ENCODE peak calls at places on chromosomes 1 and 21, in six cellular contexts. R is IMR-90, N is K562, L is SK-N-SH, I is GM12878, Y is HepG2. C is an unnamed sample.

GRCh38 chr1:41716188-41717130 is 202.3 kb downstream of the HIVEP3 start:
- DNase-seq in R (no peak), L (no peak), I (no peak), Y (no peak), N (peak), C (no peak)

GRCh38 chr1:160261526-160261877 is 847 bp downstream of the DCAF8 start:
- DNase-seq in I (peak), Y (peak), L (peak), N (peak), R (peak), C (peak)

GRCh38 chr1:60859111-60859510 is 223.2 kb upstream of the NFIA start:
- DNase-seq in N (no peak), Y (no peak), L (no peak), R (no peak), I (no peak), C (no peak)

GRCh38 chr1:178031856-178032320 is 62.0 kb upstream of the RASAL2 start:
- DNase-seq in R (peak), Y (peak), N (peak), L (peak), I (no peak), C (peak)

GRCh38 chr1:211634461-211634860 is 41.0 kb downstream of the NEK2 start:
- DNase-seq in I (no peak), Y (no peak), N (no peak), L (no peak), R (no peak), C (no peak)

GRCh38 chr1:56696663-56697062 is 51.5 kb downstream of the PRKAA2 start:
- DNase-seq in N (no peak), R (no peak), Y (no peak), L (no peak), I (no peak), C (no peak)

GRCh38 chr1:211495584-211495983 is 3.6 kb upstream of the RD3 start:
- DNase-seq in Y (no peak), L (no peak), I (no peak), R (no peak), N (no peak), C (no peak)

GRCh38 chr1:209095627-209096595 is 487.6 kb upstream of the CAMK1G start:
- DNase-seq in N (no peak), L (no peak), R (peak), Y (no peak), I (no peak), C (peak)

GRCh38 chr1:151809625-151810556 is 4.7 kb upstream of the LINGO4 start:
- DNase-seq in L (no peak), I (no peak), R (no peak), Y (no peak), N (no peak), C (no peak)

GRCh38 chr1:56387071-56387747 is 192.2 kb downstream of the PLPP3 start:
- DNase-seq in R (no peak), L (no peak), N (no peak), Y (peak), I (no peak), C (no peak)

GRCh38 chr1:241531195-241532172 is 694 bp upstream of the KMO start:
- DNase-seq in L (peak), N (peak), I (peak), Y (peak), R (peak), C (peak)

GRCh38 chr1:3547055-3548005 is 64.0 kb downstream of the MEGF6 start:
- DNase-seq in L (no peak), N (no peak), R (no peak), Y (no peak), I (no peak), C (no peak)

GRCh38 chr1:154622503-154623039 is 14.6 kb upstream of the ADAR start:
- DNase-seq in R (no peak), N (no peak), Y (no peak), L (no peak), I (no peak), C (no peak)

GRCh38 chr1:245418029-245418428 is 263.2 kb downstream of the KIF26B start:
- DNase-seq in I (no peak), N (no peak), R (no peak), L (no peak), Y (no peak), C (no peak)

GRCh38 chr1:28127617-28128257 is 39.3 kb upstream of the EYA3 start:
- DNase-seq in N (no peak), L (no peak), I (peak), R (no peak), Y (no peak), C (no peak)

GRCh38 chr1:154501423-154502065 is 475 bp upstream of the TDRD10 start:
- DNase-seq in N (no peak), L (peak), I (no peak), R (no peak), Y (no peak), C (no peak)

GRCh38 chr1:210144736-210145135 is 87.9 kb upstream of the SERTAD4 start:
- DNase-seq in I (no peak), L (no peak), Y (no peak), N (no peak), R (no peak), C (no peak)

GRCh38 chr1:94783342-94784264 is 36.6 kb upstream of the SLC44A3 start:
- DNase-seq in N (no peak), R (peak), I (no peak), Y (no peak), L (no peak), C (no peak)

GRCh38 chr1:2379733-2380404 is 11.5 kb downstream of the MORN1 start:
- DNase-seq in Y (no peak), L (no peak), N (no peak), I (no peak), R (no peak), C (no peak)

GRCh38 chr1:232226197-232226681 is 403.7 kb downstream of the SIPA1L2 start:
- DNase-seq in I (no peak), N (no peak), R (peak), Y (no peak), L (no peak), C (no peak)

GRCh38 chr1:230836347-230836746 is 32.0 kb downstream of the C1orf198 start:
- DNase-seq in I (no peak), N (no peak), L (no peak), Y (no peak), R (no peak), C (no peak)

GRCh38 chr1:228848406-228848805 is 113.1 kb downstream of the RHOU start:
- DNase-seq in R (no peak), N (no peak), L (no peak), I (no peak), Y (no peak), C (no peak)

GRCh38 chr1:213560226-213560625 is 427.5 kb upstream of the PROX1 start:
- DNase-seq in I (no peak), Y (no peak), R (no peak), L (no peak), N (no peak), C (no peak)

GRCh38 chr1:156371553-156372264 is 2.7 kb downstream of the RHBG start:
- DNase-seq in N (peak), Y (peak), R (peak), L (no peak), I (no peak), C (no peak)

GRCh38 chr1:101239095-101240040 is 2.5 kb downstream of the S1PR1 start:
- DNase-seq in L (no peak), Y (no peak), N (no peak), I (no peak), R (no peak), C (no peak)

GRCh38 chr1:151887028-151887427 is 22.3 kb downstream of the THEM4 start:
- DNase-seq in R (peak), N (no peak), Y (no peak), I (no peak), L (no peak), C (no peak)

GRCh38 chr1:174982971-174983689 is 16.6 kb upstream of the CACYBP start:
- DNase-seq in L (peak), R (peak), Y (peak), I (no peak), N (peak), C (peak)

GRCh38 chr1:77473690-77474089 is 191.9 kb downstream of the AK5 start:
- DNase-seq in N (no peak), Y (no peak), R (peak), L (no peak), I (no peak), C (no peak)

GRCh38 chr1:221363074-221363473 is 378.8 kb downstream of the DUSP10 start:
- DNase-seq in Y (no peak), R (no peak), I (no peak), N (no peak), L (no peak), C (no peak)

GRCh38 chr1:208254862-208255261 is 10.7 kb upstream of the PLXNA2 start:
- DNase-seq in Y (no peak), L (no peak), I (no peak), N (no peak), R (peak), C (no peak)

GRCh38 chr1:10045480-10046355 is 13.0 kb downstream of the UBE4B start:
- DNase-seq in L (no peak), N (peak), R (peak), I (no peak), Y (no peak), C (no peak)

GRCh38 chr1:54557956-54558355 is 9.9 kb downstream of the ACOT11 start:
- DNase-seq in L (no peak), N (no peak), Y (no peak), I (no peak), R (peak), C (no peak)

GRCh38 chr1:59383963-59384362 is 87.1 kb downstream of the FGGY start:
- DNase-seq in R (no peak), L (no peak), Y (no peak), I (no peak), N (no peak), C (no peak)

GRCh38 chr21:43741425-43742096 is 22.6 kb downstream of the PDXK start:
- DNase-seq in R (no peak), L (peak), I (no peak), N (no peak), Y (no peak), C (no peak)

GRCh38 chr21:45899317-45900033 is 82.1 kb upstream of the COL6A1 start:
- DNase-seq in Y (no peak), N (no peak), L (no peak), I (no peak), R (no peak), C (no peak)

GRCh38 chr1:225653463-225654276 is 747 bp upstream of the ENAH start:
- DNase-seq in L (no peak), N (no peak), I (no peak), R (peak), Y (peak), C (peak)

GRCh38 chr1:78617615-78618026 is 2.6 kb upstream of the IFI44L start:
- DNase-seq in Y (peak), L (peak), R (peak), I (peak), N (peak), C (peak)
- TF ChIP-seq SMC3 in Y (no peak), L (peak), R (peak), I (peak), N (peak), C (peak)

GRCh38 chr1:89125571-89126233 is at the start of gene GBP2:
- DNase-seq in R (peak), Y (peak), L (no peak), I (peak), N (peak), C (peak)
- TF ChIP-seq SMC3 in R (no peak), Y (no peak), L (no peak), I (no peak), N (no peak), C (no peak)

DNA sequence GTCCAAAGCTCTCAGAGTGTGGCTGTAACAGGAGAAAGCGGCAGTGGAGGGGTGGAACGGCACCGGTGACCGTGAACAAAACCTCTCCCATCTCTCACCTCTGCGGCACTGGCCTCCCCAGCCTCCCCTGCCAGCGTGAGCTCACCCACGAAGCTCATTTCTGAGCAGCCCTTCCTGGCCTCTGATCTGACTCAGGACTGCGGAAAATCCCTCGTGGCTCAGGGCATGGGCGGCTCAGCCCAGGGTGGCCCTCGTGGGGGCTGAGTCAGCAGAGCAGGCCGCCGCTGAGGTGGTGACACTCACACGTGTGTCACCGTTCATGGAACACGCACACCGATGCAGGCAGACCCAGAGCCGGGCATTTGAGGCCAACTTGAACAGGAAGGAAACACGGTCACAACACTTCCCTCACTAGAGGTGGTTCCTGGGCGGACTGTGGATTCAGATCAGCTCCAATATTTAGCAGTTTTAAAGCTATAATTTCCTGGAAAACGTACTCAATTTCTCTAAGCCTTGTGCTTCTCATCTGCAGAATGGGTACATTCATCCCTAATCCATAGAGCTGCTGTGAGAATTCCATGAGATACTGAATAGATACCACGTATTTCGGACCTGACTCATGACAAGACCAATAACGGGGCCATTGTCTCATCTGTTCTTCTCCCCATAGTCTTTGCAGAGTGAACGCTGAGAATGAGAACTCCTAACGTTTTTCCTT is 115.0 kb upstream of the TMPRSS2 start:
- DNase-seq in R (peak), L (no peak), N (no peak), Y (no peak), I (no peak), C (no peak)
- TF ChIP-seq SMC3 in R (no peak), L (no peak), N (no peak), Y (no peak), I (no peak), C (no peak)

DNA sequence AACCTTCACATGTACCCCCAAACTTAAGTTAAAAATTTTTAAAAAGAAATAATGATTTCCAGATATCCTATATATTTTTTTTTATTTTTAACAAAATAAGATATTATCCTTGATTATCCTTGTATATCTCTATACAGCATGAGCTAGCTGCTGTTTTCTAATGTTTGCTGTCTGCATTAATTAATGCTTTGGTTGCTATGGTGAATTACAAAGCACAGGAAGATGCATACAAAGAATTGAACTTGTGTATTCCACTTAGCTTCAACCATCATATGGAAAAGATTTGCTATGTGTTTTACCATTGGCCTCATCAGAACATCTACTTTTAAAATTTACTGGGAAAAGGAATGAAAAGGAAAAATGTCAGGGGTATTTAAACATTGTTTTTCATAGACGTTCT is 35.4 kb downstream of the VPS45 start:
- DNase-seq in N (no peak), I (no peak), Y (no peak), R (no peak), L (no peak), C (no peak)
- TF ChIP-seq SMC3 in N (no peak), I (no peak), Y (no peak), R (no peak), L (no peak), C (no peak)

DNA sequence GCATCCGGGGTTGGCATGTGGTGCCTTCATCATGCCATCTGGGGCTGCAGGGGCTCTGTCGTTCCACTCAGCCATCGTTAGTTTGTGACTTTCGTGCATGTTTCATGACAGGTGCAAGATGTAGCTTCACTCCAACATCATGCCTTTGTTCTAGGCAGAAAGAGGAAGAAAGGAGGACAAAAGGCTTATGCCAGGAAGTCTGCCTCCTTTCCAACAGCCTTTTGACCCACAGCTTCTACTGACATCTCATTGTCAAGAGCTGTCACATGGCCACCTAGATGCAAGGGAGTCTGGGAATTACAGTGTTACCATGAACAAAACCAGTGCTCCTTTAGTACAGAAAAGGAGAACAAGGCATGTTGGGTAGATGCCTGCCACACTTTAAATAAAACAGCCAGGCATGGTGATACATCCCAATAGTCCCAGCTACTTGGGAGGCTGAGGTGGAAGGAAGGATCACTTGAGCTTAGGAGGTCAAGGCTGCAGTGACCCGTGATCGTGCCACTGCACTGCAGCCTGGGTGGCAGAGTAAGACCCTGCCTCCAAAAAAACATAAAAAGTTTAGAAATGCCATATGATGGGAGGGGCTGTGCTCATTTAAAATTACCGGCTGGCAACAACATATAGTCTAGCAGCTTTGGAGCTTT is 7.3 kb downstream of the DOP1B start:
- DNase-seq in Y (no peak), R (no peak), I (no peak), L (no peak), N (no peak), C (no peak)
- TF ChIP-seq SMC3 in Y (no peak), R (no peak), I (no peak), L (no peak), N (no peak), C (no peak)

DNA sequence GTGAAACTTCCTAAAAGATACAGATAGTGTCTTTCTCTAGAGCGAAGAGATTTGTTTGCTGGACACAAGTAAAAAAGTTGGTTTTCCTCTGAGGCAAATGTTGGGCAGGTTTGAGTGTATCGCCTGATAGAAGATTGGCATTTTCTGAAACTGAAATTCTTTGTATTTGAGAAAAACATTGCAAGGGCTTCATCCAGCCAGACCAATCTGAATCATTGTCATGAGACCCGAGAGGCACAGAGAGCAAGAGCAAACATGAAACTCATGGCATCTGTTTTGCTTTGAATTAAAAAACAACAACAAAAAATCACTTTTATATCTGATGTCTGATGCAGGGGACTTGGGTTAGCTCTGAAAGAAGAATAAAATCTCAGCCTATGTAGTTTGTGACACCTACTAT is 379.3 kb upstream of the NCAM2 start:
- DNase-seq in L (no peak), N (no peak), Y (no peak), I (no peak), R (no peak), C (no peak)
- TF ChIP-seq SMC3 in L (no peak), N (no peak), Y (no peak), I (no peak), R (no peak), C (no peak)

GRCh38 chr1:31234309-31234708 is 5.4 kb downstream of the NKAIN1 start:
- DNase-seq in Y (no peak), R (no peak), I (no peak), N (no peak), L (no peak), C (no peak)
- TF ChIP-seq SMC3 in Y (no peak), R (no peak), I (no peak), N (no peak), L (no peak), C (no peak)

DNA sequence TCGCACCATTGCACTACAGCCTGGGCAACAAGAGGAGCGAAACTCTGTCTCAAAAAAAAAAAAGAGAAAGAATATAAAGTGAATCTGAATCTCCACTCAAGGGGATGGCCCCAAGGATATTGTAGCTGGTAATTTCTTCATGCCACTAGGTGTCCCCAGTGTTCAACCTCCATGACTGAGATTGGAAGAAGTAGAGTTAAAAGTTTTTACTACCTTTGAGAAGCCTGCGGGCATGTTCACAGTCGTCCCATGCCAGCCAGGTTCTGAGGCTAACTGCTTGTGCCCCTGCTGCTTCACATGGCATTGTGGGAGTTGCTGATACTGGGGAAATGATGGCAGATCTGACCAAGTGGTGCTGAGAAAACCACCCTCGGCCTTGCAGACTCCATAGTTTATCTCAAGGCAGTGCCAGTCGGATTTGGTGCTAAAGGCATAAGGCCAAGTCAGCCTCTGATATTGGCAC is 10.8 kb upstream of the SHISA4 start:
- DNase-seq in Y (peak), N (peak), I (no peak), R (peak), L (peak), C (peak)
- TF ChIP-seq SMC3 in Y (no peak), N (peak), I (peak), R (peak), L (peak), C (peak)